ENCODE peak calls at places on chromosomes 6 and 20, in six cellular contexts. F is dermis blood vessel endothelial cell; J is HEK293T; K is endothelial cell; L is astrocyte; U is stimulated activated CD4-positive, alpha-beta T cell treated with anti-CD3 and anti-CD28 coated beads, Interleukin-15, amount 100 ng/mL, for 1 hour. E is an unnamed sample.

GRCh38 chr6:5843078-5843477 is 163.6 kb downstream of the NRN1 start:
- DNase-seq in J (no peak), L (no peak), F (no peak), U (no peak), K (no peak), E (no peak)

GRCh38 chr6:80425089-80425823 is 318.8 kb downstream of the BCKDHB start:
- DNase-seq in J (no peak), U (no peak), L (peak; percentile 100), F (no peak), K (no peak), E (no peak)

GRCh38 chr6:15148356-15149058 is 97.4 kb upstream of the JARID2 start:
- DNase-seq in K (no peak), L (peak; percentile 71), U (no peak), J (peak; percentile 67), F (no peak), E (peak; percentile 32)

GRCh38 chr6:139242457-139243240 is 49.1 kb downstream of the TXLNB start:
- DNase-seq in F (no peak), U (no peak), L (peak; percentile 68), K (no peak), J (no peak), E (no peak)

GRCh38 chr20:38685853-38686473 is 38.3 kb upstream of the SLC32A1 start:
- DNase-seq in U (peak; percentile 17), L (peak; percentile 10), J (peak; percentile 65), K (peak; percentile 79), F (peak; percentile 71), E (peak; percentile 71)

GRCh38 chr6:157898169-157898568 is 75.1 kb downstream of the SNX9 start:
- DNase-seq in U (no peak), F (peak; percentile 42), L (no peak), K (no peak), J (no peak), E (no peak)

GRCh38 chr20:57792386-57793095 is 82.7 kb upstream of the PMEPA1 start:
- DNase-seq in K (no peak), F (no peak), L (peak; percentile 9), J (no peak), U (no peak), E (no peak)

GRCh38 chr6:166950443-166950821 is 5.9 kb downstream of the RNASET2 start:
- DNase-seq in K (no peak), F (no peak), J (no peak), L (no peak), U (no peak), E (no peak)

GRCh38 chr20:35883778-35884540 is 70.3 kb downstream of the SCAND1 start:
- DNase-seq in K (peak; percentile 59), L (peak; percentile 100), J (peak; percentile 76), F (peak; percentile 92), U (peak; percentile 37), E (peak; percentile 88)

GRCh38 chr6:159970659-159971063 is 1.8 kb downstream of the IGF2R start:
- DNase-seq in F (no peak), J (no peak), L (no peak), K (no peak), U (no peak), E (no peak)

GRCh38 chr6:31465185-31465536 is 32.8 kb upstream of the MICB start:
- DNase-seq in F (no peak), U (no peak), J (no peak), L (no peak), K (no peak), E (no peak)

GRCh38 chr6:143802833-143803565 is 40.1 kb upstream of the LTV1 start:
- DNase-seq in K (no peak), U (no peak), F (peak; percentile 65), L (peak; percentile 29), J (no peak), E (no peak)

GRCh38 chr20:51862796-51863195 is 60.5 kb upstream of the SALL4 start:
- DNase-seq in J (no peak), L (peak; percentile 54), U (no peak), F (no peak), K (no peak), E (no peak)

GRCh38 chr6:150846641-150847040 is 18.9 kb upstream of the MTHFD1L start:
- DNase-seq in K (no peak), L (no peak), J (no peak), F (no peak), U (no peak), E (no peak)

GRCh38 chr20:982754-983153 is 19.4 kb downstream of the RSPO4 start:
- DNase-seq in K (no peak), J (peak; percentile 15), U (no peak), F (no peak), L (no peak), E (peak; percentile 7)

GRCh38 chr6:136425793-136426192 is 124.4 kb downstream of the MAP7 start:
- DNase-seq in J (no peak), U (no peak), L (no peak), K (no peak), F (no peak), E (no peak)

GRCh38 chr20:38123021-38123587 is 42.0 kb downstream of the TGM2 start:
- DNase-seq in U (no peak), K (no peak), L (peak; percentile 68), F (peak; percentile 52), J (no peak), E (no peak)

GRCh38 chr6:37056439-37057127 is 51.1 kb downstream of the FGD2 start:
- DNase-seq in L (no peak), K (no peak), J (no peak), F (no peak), U (no peak), E (no peak)

GRCh38 chr6:34172961-34173775 is 27.3 kb upstream of the GRM4 start:
- DNase-seq in U (no peak), L (no peak), K (no peak), F (no peak), J (no peak), E (no peak)

GRCh38 chr20:31605902-31606677 is 1.0 kb downstream of the ID1 start:
- DNase-seq in U (no peak), K (no peak), L (no peak), F (peak; percentile 53), J (no peak), E (no peak)

GRCh38 chr20:43457640-43458421 is at the start of gene SRSF6:
- DNase-seq in U (peak; percentile 93), L (peak; percentile 76), F (peak; percentile 93), J (peak; percentile 89), K (peak; percentile 92), E (peak; percentile 93)

GRCh38 chr20:57922701-57923100 is 212.9 kb upstream of the PMEPA1 start:
- DNase-seq in J (no peak), L (no peak), U (no peak), F (no peak), K (no peak), E (no peak)

GRCh38 chr6:3351105-3351676 is 92.4 kb downstream of the PSMG4 start:
- DNase-seq in L (peak; percentile 52), F (peak; percentile 41), U (no peak), J (no peak), K (no peak), E (peak; percentile 57)

GRCh38 chr6:389622-390021 is 1.9 kb upstream of the IRF4 start:
- DNase-seq in J (no peak), U (no peak), L (no peak), F (no peak), K (no peak), E (no peak)

GRCh38 chr6:45371924-45372582 is 5.7 kb downstream of the SUPT3H start:
- DNase-seq in L (no peak), F (no peak), J (no peak), K (no peak), U (no peak), E (no peak)

GRCh38 chr20:370151-370600 is 10.4 kb upstream of the TRIB3 start:
- DNase-seq in J (no peak), F (peak; percentile 36), U (no peak), L (no peak), K (no peak), E (no peak)

GRCh38 chr6:135030532-135031178 is 24.0 kb downstream of the HBS1L start:
- DNase-seq in F (no peak), U (no peak), L (peak; percentile 40), K (no peak), J (no peak), E (no peak)

GRCh38 chr20:61923371-61924166 is 142.1 kb downstream of the TAF4 start:
- DNase-seq in K (no peak), F (no peak), L (peak; percentile 55), J (no peak), U (no peak), E (no peak)